ENCODE peak calls at places on chromosomes 1 and 21, in five cellular contexts. E, W, X, J and L are unnamed samples.
A peak's percentile ranks its signal among the peaks of the same experiment; 100 is the strongest.

GRCh38 chr1:35707253-35708178 is 11.2 kb downstream of the C1orf216 start:
- DNase-seq in J (no peak), X (no peak), W (peak; percentile 23), E (peak; percentile 23), L (no peak)

GRCh38 chr1:230299148-230300006 is 126.8 kb downstream of the PGBD5 start:
- DNase-seq in X (peak; percentile 6), J (no peak), W (peak; percentile 44), E (no peak), L (no peak)

GRCh38 chr1:145868232-145868631 is 9.4 kb upstream of the PIAS3 start:
- DNase-seq in X (no peak), J (no peak), W (no peak), E (no peak), L (no peak)

GRCh38 chr1:41492341-41492848 is 7.9 kb upstream of the EDN2 start:
- DNase-seq in W (peak; percentile 26), E (no peak), J (no peak), X (no peak), L (no peak)

GRCh38 chr1:224542783-224543440 is 73.2 kb upstream of the CNIH3 start:
- DNase-seq in E (no peak), X (peak; percentile 29), J (no peak), W (no peak), L (no peak)

GRCh38 chr1:19744335-19744743 is 55.4 kb downstream of the TMCO4 start:
- DNase-seq in X (no peak), J (no peak), W (no peak), E (no peak), L (no peak)

GRCh38 chr1:110916669-110917306 is 43.8 kb downstream of the CD53 start:
- DNase-seq in W (no peak), E (no peak), X (no peak), J (no peak), L (no peak)

GRCh38 chr1:194755241-194755953 is 1569.0 kb upstream of the B3GALT2 start:
- DNase-seq in E (no peak), X (no peak), J (no peak), W (no peak), L (no peak)

GRCh38 chr1:185646202-185646683 is 87.9 kb upstream of the HMCN1 start:
- DNase-seq in W (no peak), X (peak; percentile 81), E (no peak), J (no peak), L (no peak)

GRCh38 chr21:37837381-37837780 is 78.9 kb downstream of the KCNJ6 start:
- DNase-seq in E (no peak), W (no peak), X (no peak), J (no peak), L (no peak)

GRCh38 chr21:26185021-26185420 is 14.5 kb upstream of the APP start:
- DNase-seq in J (no peak), X (no peak), W (no peak), E (no peak), L (no peak)

GRCh38 chr1:183070923-183071618 is 47.9 kb downstream of the LAMC1 start:
- DNase-seq in E (no peak), W (peak; percentile 27), J (no peak), X (no peak), L (no peak)

GRCh38 chr21:45525910-45526306 is 16.3 kb downstream of the SLC19A1 start:
- DNase-seq in W (no peak), J (no peak), X (peak; percentile 14), E (peak; percentile 7), L (no peak)

GRCh38 chr1:116078699-116079223 is 32.4 kb upstream of the MAB21L3 start:
- DNase-seq in E (no peak), J (no peak), W (no peak), X (no peak), L (no peak)

GRCh38 chr1:88595355-88595754 is 88.7 kb upstream of the PKN2 start:
- DNase-seq in X (no peak), E (no peak), W (peak; percentile 32), J (no peak), L (no peak)

GRCh38 chr1:211258310-211258755 is 833 bp upstream of the RCOR3 start:
- DNase-seq in W (peak; percentile 72), E (peak; percentile 84), J (peak; percentile 38), X (peak; percentile 87), L (no peak)

GRCh38 chr1:183995322-183996035 is 42.0 kb downstream of the COLGALT2 start:
- DNase-seq in X (no peak), J (no peak), E (peak; percentile 36), W (no peak), L (no peak)

GRCh38 chr1:46659307-46659870 is 8.8 kb downstream of the ATPAF1 start:
- DNase-seq in E (no peak), W (no peak), X (no peak), J (no peak), L (no peak)

GRCh38 chr1:33972676-33973395 is 109.0 kb downstream of the HMGB4 start:
- DNase-seq in X (peak; percentile 82), J (no peak), W (no peak), E (peak; percentile 44), L (no peak)

GRCh38 chr1:82778612-82779011 is 977.9 kb downstream of the ADGRL2 start:
- DNase-seq in J (no peak), X (no peak), W (no peak), E (no peak), L (no peak)

GRCh38 chr1:86872086-86872485 is 41.8 kb downstream of the SELENOF start:
- DNase-seq in J (no peak), X (no peak), W (no peak), E (no peak), L (no peak)

GRCh38 chr1:38728176-38728908 is 131.2 kb downstream of the RRAGC start:
- DNase-seq in W (no peak), E (peak; percentile 24), X (peak; percentile 55), J (no peak), L (peak; percentile 29)

GRCh38 chr1:102776074-102776473 is 332.2 kb downstream of the COL11A1 start:
- DNase-seq in X (no peak), J (no peak), W (no peak), E (no peak), L (no peak)

GRCh38 chr1:184685116-184685515 is 69.5 kb downstream of the EDEM3 start:
- DNase-seq in X (peak; percentile 32), W (no peak), J (no peak), E (no peak), L (no peak)

GRCh38 chr1:219155140-219155539 is 18.5 kb upstream of the LYPLAL1 start:
- DNase-seq in E (no peak), W (no peak), J (no peak), X (no peak), L (no peak)

GRCh38 chr1:234897754-234898454 is 230.7 kb downstream of the TOMM20 start:
- DNase-seq in J (no peak), X (no peak), E (no peak), W (no peak), L (no peak)

GRCh38 chr21:27694667-27695066 is 727.8 kb upstream of the ADAMTS5 start:
- DNase-seq in X (no peak), J (no peak), W (no peak), E (no peak), L (no peak)
- TF ChIP-seq CTCF in X (no peak), J (no peak), W (no peak), E (no peak), L (no peak)

GRCh38 chr1:1955651-1956094 is 36.6 kb upstream of the TMEM52 start:
- DNase-seq in J (no peak), E (no peak), X (no peak), W (no peak), L (no peak)

GRCh38 chr1:1956101-1956500 is 37.0 kb upstream of the TMEM52 start:
- DNase-seq in X (no peak), E (no peak), W (no peak), J (no peak), L (no peak)

GRCh38 chr1:1956586-1957532 is 37.8 kb upstream of the TMEM52 start:
- DNase-seq in J (no peak), W (no peak), X (no peak), E (no peak), L (no peak)

GRCh38 chr1:1954015-1954414 is 34.9 kb upstream of the TMEM52 start:
- DNase-seq in E (no peak), X (no peak), J (no peak), W (no peak), L (no peak)

DNA sequence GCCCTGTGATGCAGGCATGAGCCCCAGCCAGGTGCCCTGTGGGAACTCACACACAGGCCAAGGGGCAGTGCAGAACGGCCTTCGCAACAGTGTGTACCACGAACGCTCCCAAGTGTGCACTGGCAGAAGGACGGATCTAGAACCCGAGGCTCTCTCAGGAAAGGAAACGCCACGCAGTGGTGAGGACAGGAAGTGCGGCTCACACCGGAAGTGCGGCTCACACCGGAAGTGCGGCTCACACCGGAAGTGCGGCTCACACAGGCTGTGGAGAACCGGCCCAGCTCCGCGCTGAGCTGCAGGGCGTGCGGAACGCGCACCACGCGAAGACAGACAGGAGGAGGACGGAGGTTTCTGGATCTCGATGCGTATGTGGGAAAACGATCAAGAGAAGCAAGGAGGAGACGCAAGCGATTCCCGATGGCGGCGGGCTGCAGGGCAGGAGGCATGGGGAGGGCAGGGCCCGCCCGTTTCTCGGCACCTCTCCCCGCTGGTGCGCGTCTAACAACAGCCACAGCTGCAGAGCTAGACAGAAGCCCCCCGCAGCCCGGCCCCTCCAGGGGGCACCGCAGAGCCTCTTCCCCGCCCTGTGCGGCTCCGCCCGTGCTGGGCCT is 35.9 kb upstream of the TMEM52 start:
- DNase-seq in W (no peak), E (no peak), J (no peak), X (no peak), L (no peak)
- TF ChIP-seq CTCF in W (no peak), E (no peak), J (no peak), X (no peak), L (no peak)

DNA sequence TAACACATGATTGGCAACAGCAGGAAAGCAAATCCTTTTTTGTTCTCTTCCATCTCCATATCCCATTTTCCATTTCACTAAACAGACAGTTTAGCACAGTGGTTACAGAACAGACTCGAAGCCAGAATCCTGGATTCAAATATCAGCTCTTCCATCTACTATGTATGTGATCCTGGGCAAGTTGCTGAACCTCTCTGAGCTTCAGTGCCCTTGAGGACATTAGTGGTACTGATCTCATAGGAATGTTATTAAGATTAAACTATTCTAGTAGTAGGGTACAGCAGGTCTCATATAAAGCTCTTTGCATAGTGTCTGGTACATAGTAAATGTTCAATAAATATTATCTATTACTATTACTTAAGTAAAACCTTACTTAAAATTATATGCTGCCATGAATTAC is 13.8 kb upstream of the HHIPL2 start:
- DNase-seq in W (no peak), J (no peak), E (no peak), X (no peak), L (no peak)
- TF ChIP-seq CTCF in W (no peak), J (no peak), E (no peak), X (no peak), L (no peak)

DNA sequence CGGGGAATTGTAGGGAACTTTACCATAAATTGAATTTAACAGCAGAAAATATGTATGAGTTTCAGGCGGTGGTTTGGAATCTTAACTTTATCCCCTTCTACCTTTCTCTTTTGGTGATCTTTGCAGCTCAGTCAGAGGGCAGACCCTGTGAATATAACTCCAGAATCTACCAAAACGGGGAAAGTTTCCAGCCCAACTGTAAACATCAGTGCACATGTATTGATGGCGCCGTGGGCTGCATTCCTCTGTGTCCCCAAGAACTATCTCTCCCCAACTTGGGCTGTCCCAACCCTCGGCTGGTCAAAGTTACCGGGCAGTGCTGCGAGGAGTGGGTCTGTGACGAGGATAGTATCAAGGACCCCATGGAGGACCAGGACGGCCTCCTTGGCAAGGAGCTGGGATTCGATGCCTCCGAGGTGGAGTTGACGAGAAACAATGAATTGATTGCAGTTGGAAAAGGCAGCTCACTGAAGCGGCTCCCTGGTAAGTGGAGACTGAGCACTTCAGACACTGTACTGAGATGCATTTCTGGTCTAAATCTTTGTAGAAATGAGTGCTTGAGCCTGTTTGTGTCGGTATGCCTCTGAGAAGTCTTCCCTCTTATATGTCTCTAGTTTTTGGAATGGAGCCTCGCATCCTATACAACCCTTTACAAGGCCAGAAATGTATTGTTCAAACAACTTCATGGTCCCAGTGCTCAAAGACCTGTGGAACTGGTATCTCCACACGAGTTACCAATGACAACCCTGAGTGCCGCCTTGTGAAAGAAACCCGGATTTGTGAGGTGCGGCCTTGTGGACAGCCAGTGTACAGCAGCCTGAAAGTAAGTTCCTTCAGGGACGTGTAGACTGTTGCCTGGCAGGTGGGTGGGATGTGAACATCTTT is 1.5 kb downstream of the CCN1 start:
- DNase-seq in J (no peak), W (no peak), E (peak; percentile 22), X (peak; percentile 16), L (no peak)
- TF ChIP-seq CTCF in J (no peak), W (no peak), E (peak; percentile 45), X (peak; percentile 29), L (no peak)